ENCODE peak calls at places on chromosomes 6 and 20, in six cellular contexts. E is HFF-Myc, Q is IMR-90, R is AG09309, F is hepatocyte, O is Peyer's patch. N is an unnamed sample.

GRCh38 chr6:154580397-154581135 is 70.1 kb upstream of the CNKSR3 start:
- DNase-seq in E (no peak), Q (no peak), R (no peak), F (no peak), O (no peak), N (no peak)

GRCh38 chr20:15784020-15784419 is 789.2 kb downstream of the KIF16B start:
- DNase-seq in E (no peak), Q (no peak), R (no peak), F (no peak), O (no peak), N (no peak)

GRCh38 chr6:2731281-2731909 is 19.3 kb downstream of the MYLK4 start:
- DNase-seq in E (no peak), Q (no peak), R (no peak), F (no peak), O (no peak), N (no peak)

GRCh38 chr6:169619650-169620049 is 82.2 kb downstream of the WDR27 start:
- DNase-seq in E (no peak), Q (peak), R (no peak), F (no peak), O (no peak), N (no peak)

GRCh38 chr20:63959699-63960075 is 3.5 kb upstream of the UCKL1 start:
- DNase-seq in E (no peak), Q (no peak), R (no peak), F (no peak), O (no peak), N (no peak)

GRCh38 chr20:43937586-43937985 is 22.9 kb downstream of the TOX2 start:
- DNase-seq in E (no peak), Q (no peak), R (peak), F (no peak), O (peak), N (no peak)

GRCh38 chr6:26032387-26033131 is 54.7 kb upstream of the HFE start:
- DNase-seq in E (no peak), Q (peak), R (no peak), F (peak), O (peak), N (no peak)

GRCh38 chr6:157550114-157550989 is 169.4 kb downstream of the ZDHHC14 start:
- DNase-seq in E (no peak), Q (no peak), R (no peak), F (no peak), O (no peak), N (no peak)

GRCh38 chr6:18795726-18796125 is 408.6 kb downstream of the RNF144B start:
- DNase-seq in E (no peak), Q (no peak), R (no peak), F (no peak), O (no peak), N (no peak)

GRCh38 chr6:32459781-32460424 is 20.2 kb downstream of the HLA-DRA start:
- DNase-seq in E (no peak), Q (no peak), R (no peak), F (no peak), O (no peak), N (no peak)
- H3K4me3 ChIP-seq in E (no peak), Q (peak), R (no peak), F (no peak), O (peak), N (peak)

DNA sequence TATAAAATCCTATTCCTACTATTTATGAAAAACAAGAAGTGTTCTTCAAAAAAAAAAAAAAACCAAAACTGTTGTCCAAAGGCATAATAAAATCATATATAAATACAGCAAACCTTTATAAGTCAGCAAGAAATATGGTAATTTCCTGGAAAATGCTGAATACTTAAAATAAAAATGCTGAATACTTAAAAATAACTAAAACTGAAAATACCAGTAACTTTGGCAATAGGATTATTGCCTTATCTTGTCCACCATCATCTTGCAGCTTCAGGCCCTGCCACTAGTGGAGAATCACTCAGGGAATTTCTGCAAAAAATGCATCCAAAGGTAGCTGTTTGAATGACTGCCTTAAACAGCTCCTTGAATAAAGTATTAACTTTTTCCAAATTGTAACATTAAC is 24.5 kb downstream of the CCNC start:
- DNase-seq in E (no peak), Q (no peak), R (no peak), F (no peak), O (no peak), N (no peak)
- TF ChIP-seq CTCF in E (no peak), Q (no peak), R (no peak), F (no peak), O (no peak), N (no peak)

GRCh38 chr6:56841751-56842150 is 113.2 kb upstream of the BEND6 start:
- DNase-seq in E (no peak), Q (no peak), R (no peak), F (no peak), O (no peak), N (no peak)
- H3K4me3 ChIP-seq in E (peak), Q (peak), R (peak), F (no peak), O (no peak), N (no peak)

DNA sequence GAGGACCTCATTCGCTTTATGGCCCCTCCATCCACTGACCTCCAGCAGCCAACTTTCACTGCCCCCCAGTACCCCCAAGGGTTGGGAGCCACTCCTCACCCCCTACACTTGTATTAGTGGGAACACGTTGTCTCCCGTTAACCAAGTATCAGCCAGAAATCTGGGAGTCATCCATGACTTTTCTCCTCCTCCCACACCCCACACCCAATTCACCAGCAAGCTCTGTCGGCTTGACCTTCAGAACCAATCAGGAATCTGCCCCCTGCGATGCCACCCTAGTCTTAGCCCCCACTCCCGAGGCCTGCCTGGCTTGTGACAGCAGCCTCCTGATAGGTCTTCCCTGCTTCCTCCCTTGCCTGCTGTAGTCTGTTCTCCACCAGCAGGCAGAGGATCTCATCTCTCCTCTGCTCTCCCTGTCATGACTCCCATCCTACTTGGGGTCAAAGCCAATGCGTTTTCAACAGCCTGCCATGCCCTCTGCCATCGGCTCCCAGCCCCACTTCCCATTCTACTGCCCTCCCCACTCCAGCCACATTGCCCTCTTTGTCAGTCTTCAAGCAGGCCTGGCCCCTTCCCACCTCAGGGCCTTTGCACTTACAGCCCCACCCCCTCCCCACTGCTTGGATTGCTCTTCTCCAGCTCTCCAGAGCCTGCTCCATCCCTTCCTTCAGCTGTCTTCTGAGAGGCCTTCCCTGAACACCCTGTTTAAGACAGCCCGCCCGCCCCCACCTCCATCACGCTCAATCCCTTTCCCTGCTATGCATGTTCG is 19.4 kb downstream of the MDGA1 start:
- DNase-seq in E (no peak), Q (no peak), R (no peak), F (no peak), O (no peak), N (no peak)
- TF ChIP-seq CTCF in E (no peak), Q (no peak), R (no peak), F (no peak), O (no peak), N (no peak)

GRCh38 chr6:54085047-54085446 is 26.2 kb upstream of the MLIP start:
- DNase-seq in E (no peak), Q (no peak), R (no peak), F (no peak), O (no peak), N (no peak)
- H3K4me3 ChIP-seq in E (no peak), Q (no peak), R (no peak), F (no peak), O (no peak), N (no peak)

DNA sequence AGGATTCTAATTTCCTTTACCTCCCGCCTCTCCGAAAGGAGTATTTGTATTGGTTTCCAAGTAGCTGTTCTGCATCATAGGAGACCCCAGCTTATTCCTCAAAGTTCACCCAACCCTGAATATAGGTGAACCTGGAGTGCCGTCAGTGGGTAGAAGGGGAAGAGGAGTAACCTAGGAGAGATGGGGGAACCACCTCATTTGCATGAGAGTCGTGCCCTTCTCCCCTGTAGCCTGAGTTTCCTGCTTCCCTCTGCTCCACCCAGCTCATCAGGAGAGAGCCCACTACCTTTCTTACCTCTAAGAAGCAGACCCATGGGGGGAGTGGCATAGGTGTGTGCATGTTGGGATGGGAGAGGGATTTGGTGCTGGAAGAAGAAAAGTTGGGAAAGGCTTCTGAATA is 17.3 kb upstream of the WFDC2 start:
- DNase-seq in E (no peak), Q (no peak), R (no peak), F (no peak), O (no peak), N (no peak)
- TF ChIP-seq CTCF in E (no peak), Q (no peak), R (no peak), F (no peak), O (no peak), N (no peak)